ENCODE peak calls at places on chromosomes 1 and 21, in six cellular contexts. S is cardiac muscle cell, U is stomach, V is neuronal stem cell, I is hepatocyte, O is mesenchymal stem cell. E is an unnamed sample.

GRCh38 chr1:109185990-109186703 is 27.6 kb upstream of the SARS1 start:
- DNase-seq in S (no peak), U (no peak), V (no peak), I (no peak), O (no peak), E (no peak)

GRCh38 chr1:117657949-117658660 is 52.3 kb downstream of the TENT5C start:
- DNase-seq in S (no peak), U (no peak), V (no peak), I (no peak), O (no peak), E (no peak)

GRCh38 chr1:228811655-228812315 is 76.5 kb downstream of the RHOU start:
- DNase-seq in S (no peak), U (no peak), V (no peak), I (no peak), O (no peak), E (no peak)

GRCh38 chr21:17343055-17343454 is 169.8 kb upstream of the CXADR start:
- DNase-seq in S (peak; percentile 4), U (no peak), V (peak; percentile 58), I (peak; percentile 14), O (peak; percentile 11), E (peak; percentile 26)

GRCh38 chr1:18943914-18944572 is 12.4 kb downstream of the IFFO2 start:
- DNase-seq in S (no peak), U (no peak), V (no peak), I (no peak), O (no peak), E (no peak)

GRCh38 chr1:38197566-38197965 is 151.0 kb upstream of the POU3F1 start:
- DNase-seq in S (no peak), U (no peak), V (no peak), I (no peak), O (no peak), E (no peak)

GRCh38 chr1:217889401-217889800 is 258.3 kb downstream of the SPATA17 start:
- DNase-seq in S (no peak), U (no peak), V (peak; percentile 26), I (peak; percentile 30), O (peak; percentile 4), E (no peak)

GRCh38 chr1:214451591-214451990 is 99.8 kb downstream of the PTPN14 start:
- DNase-seq in S (no peak), U (no peak), V (no peak), I (no peak), O (no peak), E (peak; percentile 77)

GRCh38 chr1:159786966-159787365 is 6.2 kb downstream of the DUSP23 start:
- DNase-seq in S (peak; percentile 50), U (no peak), V (no peak), I (no peak), O (no peak), E (no peak)

GRCh38 chr1:92481598-92482403 is 4.9 kb downstream of the GFI1 start:
- DNase-seq in S (peak; percentile 38), U (no peak), V (peak; percentile 37), I (peak; percentile 13), O (peak; percentile 46), E (no peak)

GRCh38 chr1:200372095-200372884 is 37.5 kb downstream of the ZNF281 start:
- DNase-seq in S (peak; percentile 60), U (no peak), V (no peak), I (peak; percentile 39), O (peak; percentile 83), E (peak; percentile 67)

GRCh38 chr1:20190256-20190655 is 3.9 kb upstream of the PLA2G2C start:
- DNase-seq in S (no peak), U (no peak), V (no peak), I (no peak), O (no peak), E (no peak)
- H3K4me1 ChIP-seq in S (peaks cover 7% of the 10 kb centered on the region), U (peaks cover 51% of the 10 kb centered on the region), V (peaks cover 3% of the 10 kb centered on the region), I (peaks cover 7% of the 10 kb centered on the region), O (peaks cover 4% of the 10 kb centered on the region), E (no peaks in the 10 kb centered on the region)

GRCh38 chr1:27368872-27369703 is 2.3 kb upstream of the MAP3K6 start:
- DNase-seq in S (peak; percentile 34), U (no peak), V (no peak), I (no peak), O (peak; percentile 55), E (peak; percentile 53)
- H3K4me3 ChIP-seq in S (no peak overlapping the region), U (no peak overlapping the region), V (no peak overlapping the region), I (no peak overlapping the region), O (no peak overlapping the region), E (no peak overlapping the region)

GRCh38 chr1:33360367-33360766 is 39.5 kb upstream of the A3GALT2 start:
- DNase-seq in S (no peak), U (no peak), V (no peak), I (no peak), O (no peak), E (no peak)
- H3K4me1 ChIP-seq in S (peaks cover 68% of the 10 kb centered on the region), U (peaks cover 29% of the 10 kb centered on the region), V (peaks cover 39% of the 10 kb centered on the region), I (peaks cover 38% of the 10 kb centered on the region), O (peaks cover 23% of the 10 kb centered on the region), E (peaks cover 10% of the 10 kb centered on the region)

GRCh38 chr1:202807926-202808757 is at the start of gene KDM5B:
- DNase-seq in S (peak; percentile 89), U (peak; percentile 77), V (peak; percentile 73), I (peak; percentile 83), O (peak; percentile 74), E (peak; percentile 78)
- H3K4me3 ChIP-seq in S (peak within 1 kb of the TSS; percentile 93), U (peak within 1 kb of the TSS; percentile 86), V (peak within 1 kb of the TSS; percentile 97), I (peak within 1 kb of the TSS; percentile 87), O (peak within 1 kb of the TSS; percentile 90), E (peak within 1 kb of the TSS; percentile 93)